ENCODE peak calls at places on chromosomes 16 and 17, in four cellular contexts. G, D, C and Z are unnamed samples.

GRCh38 chr17:35745246-35745645 is 7.8 kb downstream of the GAS2L2 start:
- DNase-seq in G (no peak), D (no peak), C (no peak), Z (no peak)

GRCh38 chr16:69762843-69763556 is 868 bp downstream of the WWP2 start:
- DNase-seq in G (peak), D (no peak), C (no peak), Z (no peak)

GRCh38 chr17:72710185-72710584 is 382.3 kb downstream of the SLC39A11 start:
- DNase-seq in G (no peak), D (no peak), C (no peak), Z (no peak)

GRCh38 chr17:62017496-62017895 is 47.6 kb downstream of the MED13 start:
- DNase-seq in G (peak), D (no peak), C (no peak), Z (no peak)

GRCh38 chr17:19409509-19409908 is 1.5 kb upstream of the RNF112 start:
- DNase-seq in G (no peak), D (no peak), C (no peak), Z (no peak)

GRCh38 chr16:8850279-8850885 is 18.4 kb downstream of the CARHSP1 start:
- DNase-seq in G (no peak), D (peak), C (no peak), Z (peak)

GRCh38 chr17:73292031-73292531 is 19.7 kb downstream of the CDC42EP4 start:
- DNase-seq in G (peak), D (peak), C (no peak), Z (peak)

GRCh38 chr16:24550295-24550694 is 10.9 kb downstream of the RBBP6 start:
- DNase-seq in G (no peak), D (no peak), C (no peak), Z (no peak)

GRCh38 chr16:78836802-78837489 is 737.5 kb downstream of the WWOX start:
- DNase-seq in G (no peak), D (no peak), C (no peak), Z (no peak)

GRCh38 chr17:35460354-35460851 is 11.8 kb upstream of the SLFN13 start:
- DNase-seq in G (peak), D (no peak), C (peak), Z (peak)

GRCh38 chr17:61139219-61139618 is 260.4 kb upstream of the TBX2 start:
- DNase-seq in G (no peak), D (no peak), C (no peak), Z (no peak)

GRCh38 chr16:4846503-4846900 is 586 bp downstream of the GLYR1 start:
- DNase-seq in G (peak), D (peak), C (no peak), Z (peak)

GRCh38 chr17:15384142-15384803 is 42.9 kb upstream of the TEKT3 start:
- DNase-seq in G (no peak), D (peak), C (peak), Z (no peak)

GRCh38 chr16:89044394-89045180 is 49.1 kb upstream of the ACSF3 start:
- DNase-seq in G (no peak), D (no peak), C (no peak), Z (peak)

GRCh38 chr16:58678269-58678668 is 6.3 kb downstream of the SLC38A7 start:
- DNase-seq in G (no peak), D (no peak), C (no peak), Z (no peak)

GRCh38 chr16:20676268-20676828 is 21.1 kb downstream of the ACSM1 start:
- DNase-seq in G (no peak), D (peak), C (no peak), Z (no peak)

GRCh38 chr17:61126476-61127240 is 273.0 kb upstream of the TBX2 start:
- DNase-seq in G (no peak), D (no peak), C (no peak), Z (no peak)

GRCh38 chr17:77409282-77410161 is 268.8 kb downstream of the SEC14L1 start:
- DNase-seq in G (no peak), D (peak), C (peak), Z (no peak)

GRCh38 chr16:49462989-49463371 is 89.4 kb downstream of the C16orf78 start:
- DNase-seq in G (no peak), D (no peak), C (no peak), Z (peak)

GRCh38 chr16:1488054-1488601 is 616 bp downstream of the PTX4 start:
- DNase-seq in G (no peak), D (no peak), C (no peak), Z (no peak)

GRCh38 chr16:67395458-67396158 is 2.3 kb upstream of the TPPP3 start:
- DNase-seq in G (no peak), D (no peak), C (no peak), Z (peak)

GRCh38 chr16:12160249-12160648 is 183.7 kb downstream of the SNX29 start:
- DNase-seq in G (no peak), D (no peak), C (no peak), Z (no peak)

GRCh38 chr16:78075800-78076199 is 23.7 kb upstream of the WWOX start:
- DNase-seq in G (no peak), D (no peak), C (no peak), Z (no peak)

GRCh38 chr16:70800306-70800705 is 652 bp downstream of the VAC14 start:
- DNase-seq in G (no peak), D (no peak), C (no peak), Z (no peak)

GRCh38 chr17:56085576-56086267 is 67.6 kb upstream of the ANKFN1 start:
- DNase-seq in G (no peak), D (no peak), C (no peak), Z (no peak)

GRCh38 chr16:82201906-82202305 is 31.9 kb upstream of the MPHOSPH6 start:
- DNase-seq in G (no peak), D (no peak), C (no peak), Z (no peak)

GRCh38 chr17:65359016-65359415 is 202.4 kb downstream of the AXIN2 start:
- DNase-seq in G (no peak), D (no peak), C (no peak), Z (no peak)

GRCh38 chr16:10343124-10343760 is 42.6 kb upstream of the ATF7IP2 start:
- DNase-seq in G (peak), D (no peak), C (no peak), Z (no peak)

GRCh38 chr17:40648326-40648968 is 829 bp upstream of the SMARCE1 start:
- DNase-seq in G (no peak), D (no peak), C (no peak), Z (no peak)

GRCh38 chr17:2058521-2059124 is 3.7 kb downstream of the HIC1 start:
- DNase-seq in G (peak), D (peak), C (peak), Z (peak)
- TF ChIP-seq POLR2A in G (no peak), D (no peak), C (no peak), Z (no peak)

GRCh38 chr17:50547035-50547735 is at the start of gene SPATA20:
- DNase-seq in G (peak), D (peak), C (peak), Z (peak)
- TF ChIP-seq POLR2A in G (peak), D (peak), C (peak), Z (peak)

DNA sequence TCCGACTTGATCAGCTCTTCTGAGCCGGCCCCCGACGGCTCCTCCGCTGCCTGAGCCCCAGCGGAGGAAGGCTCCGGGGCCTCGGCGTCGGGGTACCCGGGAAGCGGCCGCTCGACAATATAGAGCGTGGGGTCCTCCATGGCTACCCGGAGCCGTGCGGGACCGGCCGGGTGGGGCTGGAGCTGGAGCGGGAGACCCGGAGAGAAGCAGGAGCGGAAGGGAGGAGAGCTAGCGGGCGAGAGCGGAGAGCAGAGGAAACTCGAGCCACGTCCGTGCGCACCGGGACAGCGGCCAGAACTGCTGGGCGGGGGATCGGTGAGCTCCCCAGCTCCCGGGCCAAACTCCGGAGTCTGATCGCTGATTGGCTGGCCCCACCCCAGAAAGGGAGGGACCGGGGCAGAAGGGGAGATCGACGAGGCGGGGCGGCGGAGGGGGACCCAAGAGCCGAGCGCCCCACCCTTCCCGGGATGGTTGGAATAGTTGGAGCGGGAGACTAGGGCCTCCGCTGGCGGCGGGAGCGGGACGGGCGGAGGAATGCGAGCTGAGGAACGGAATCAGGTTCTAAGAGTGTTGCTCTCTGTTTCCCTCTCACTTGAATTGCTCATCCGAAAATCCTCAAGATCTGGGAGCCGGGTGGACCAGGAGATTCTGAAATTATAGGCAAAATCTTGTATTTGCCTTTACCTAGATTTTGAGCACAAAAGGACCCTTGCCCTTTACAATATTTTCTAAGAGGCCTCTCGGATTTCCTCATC is at the start of gene CAVIN1:
- DNase-seq in G (peak), D (peak), C (peak), Z (peak)
- TF ChIP-seq POLR2A in G (peak), D (peak), C (peak), Z (peak)

GRCh38 chr16:22681881-22682291 is 132.1 kb upstream of the HS3ST2 start:
- DNase-seq in G (no peak), D (no peak), C (no peak), Z (peak)
- TF ChIP-seq POLR2A in G (no peak), D (no peak), C (no peak), Z (no peak)

DNA sequence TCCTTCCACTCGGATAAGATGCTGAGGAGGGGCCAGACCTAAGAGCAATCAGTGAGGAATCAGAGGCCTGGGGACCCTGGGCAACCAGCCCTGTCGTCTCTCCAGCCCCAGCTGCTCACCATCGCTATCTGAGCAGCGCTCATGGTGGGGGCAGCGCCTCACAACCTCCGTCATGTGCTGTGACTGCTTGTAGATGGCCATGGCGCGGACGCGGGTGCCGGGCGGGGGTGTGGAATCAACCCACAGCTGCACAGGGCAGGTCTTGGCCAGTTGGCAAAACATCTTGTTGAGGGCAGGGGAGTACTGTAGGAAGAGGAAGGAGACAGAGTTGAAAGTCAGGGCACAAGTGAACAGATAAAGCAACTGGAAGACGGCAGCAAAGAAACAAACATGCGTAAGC is 12.4 kb downstream of the TP53 start:
- DNase-seq in G (no peak), D (no peak), C (no peak), Z (no peak)
- TF ChIP-seq POLR2A in G (no peak), D (no peak), C (no peak), Z (no peak)

GRCh38 chr17:68567581-68567980 is 33.6 kb downstream of the FAM20A start:
- DNase-seq in G (no peak), D (no peak), C (no peak), Z (no peak)

GRCh38 chr17:68565656-68566055 is 35.5 kb downstream of the FAM20A start:
- DNase-seq in G (no peak), D (no peak), C (no peak), Z (no peak)

GRCh38 chr17:68568581-68568980 is 32.6 kb downstream of the FAM20A start:
- DNase-seq in G (no peak), D (no peak), C (no peak), Z (no peak)

GRCh38 chr17:68566145-68566738 is 34.9 kb downstream of the FAM20A start:
- DNase-seq in G (no peak), D (no peak), C (no peak), Z (no peak)

DNA sequence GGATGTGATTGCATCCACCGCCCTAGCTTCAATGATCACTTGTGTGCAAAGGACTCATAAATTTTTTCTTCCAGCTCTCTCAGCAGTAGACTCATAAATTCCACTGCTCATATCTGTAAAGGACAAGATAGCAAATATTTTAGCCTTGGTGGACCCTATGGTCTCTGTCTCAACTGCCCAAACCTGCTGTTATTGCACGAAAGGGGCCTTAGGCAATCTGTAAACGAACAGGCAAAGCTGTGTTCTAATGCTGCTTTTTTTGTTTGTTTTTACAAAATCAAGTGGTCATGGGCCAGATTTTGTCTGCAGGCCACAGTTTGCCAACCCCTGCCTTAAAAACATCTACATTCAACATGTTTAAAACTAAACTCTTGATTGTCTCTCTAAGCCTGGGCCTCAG is 34.1 kb downstream of the FAM20A start:
- DNase-seq in G (no peak), D (no peak), C (no peak), Z (no peak)
- TF ChIP-seq POLR2A in G (no peak), D (no peak), C (no peak), Z (no peak)